ENCODE peak calls at places on chromosomes 12 and 14, in six cellular contexts. M is stimulated activated naive CD4-positive, alpha-beta T cell; Z is NCI-H1092; I is NCI-H2081; Q is NCI-H1417; S is cardiac fibroblast. U is an unnamed sample.

GRCh38 chr14:101492716-101493115 is 68.6 kb upstream of the DIO3 start:
- DNase-seq in Z (no peak), Q (no peak), S (no peak), M (no peak), I (no peak), U (no peak)

GRCh38 chr14:72907886-72908285 is 14.0 kb upstream of the DPF3 start:
- DNase-seq in S (no peak), I (no peak), Z (no peak), M (no peak), Q (no peak), U (no peak)

GRCh38 chr14:30621354-30621953 is 665 bp upstream of the SCFD1 start:
- DNase-seq in Z (no peak), S (peak; percentile 33), Q (peak; percentile 50), I (no peak), M (peak; percentile 26), U (peak; percentile 30)

GRCh38 chr14:96424104-96424989 is 32.4 kb downstream of the AK7 start:
- DNase-seq in I (peak; percentile 71), M (peak; percentile 69), S (peak; percentile 83), Q (peak; percentile 84), Z (peak; percentile 68), U (peak; percentile 85)

GRCh38 chr12:54355104-54355815 is 9.0 kb downstream of the GPR84 start:
- DNase-seq in Z (no peak), I (no peak), M (no peak), S (no peak), Q (no peak), U (no peak)

GRCh38 chr12:22858849-22859569 is 234.0 kb downstream of the ETNK1 start:
- DNase-seq in Z (no peak), I (no peak), M (no peak), Q (no peak), S (peak; percentile 57), U (peak; percentile 53)

GRCh38 chr12:84911331-84912190 is 1.0 kb downstream of the SLC6A15 start:
- DNase-seq in S (peak; percentile 76), Q (peak; percentile 75), I (peak; percentile 79), M (no peak), Z (no peak), U (peak; percentile 86)

GRCh38 chr12:122009741-122010140 is 11.9 kb upstream of the BCL7A start:
- DNase-seq in M (no peak), I (no peak), Z (no peak), S (no peak), Q (no peak), U (no peak)

GRCh38 chr14:23113346-23114119 is 5.5 kb downstream of the CEBPE start:
- DNase-seq in S (peak; percentile 87), I (no peak), Z (no peak), Q (no peak), M (no peak), U (peak; percentile 61)

GRCh38 chr14:34013714-34014055 is 62.8 kb upstream of the EGLN3 start:
- DNase-seq in Z (no peak), I (no peak), S (no peak), Q (peak; percentile 77), M (no peak), U (no peak)

GRCh38 chr12:33706927-33707326 is 267.3 kb upstream of the SYT10 start:
- DNase-seq in I (no peak), M (no peak), S (no peak), Z (no peak), Q (no peak), U (no peak)

GRCh38 chr14:51776102-51776894 is 84.1 kb upstream of the GNG2 start:
- DNase-seq in S (peak; percentile 86), M (peak; percentile 20), Z (peak; percentile 63), Q (peak; percentile 52), I (peak; percentile 49), U (peak; percentile 85)

GRCh38 chr14:91142214-91142668 is 28.4 kb downstream of the DGLUCY start:
- DNase-seq in M (no peak), Q (no peak), S (no peak), Z (no peak), I (no peak), U (no peak)

GRCh38 chr12:105538880-105539279 is 208.4 kb downstream of the C12orf75 start:
- DNase-seq in I (no peak), S (peak; percentile 45), M (no peak), Q (no peak), Z (no peak), U (peak; percentile 77)

GRCh38 chr12:96400631-96401060 is 407 bp upstream of the CDK17 start:
- DNase-seq in Q (no peak), I (no peak), M (no peak), S (no peak), Z (no peak), U (peak; percentile 61)

GRCh38 chr14:92659765-92660561 is 88.5 kb downstream of the LGMN start:
- DNase-seq in Q (no peak), S (peak; percentile 75), I (no peak), M (no peak), Z (no peak), U (peak; percentile 88)

GRCh38 chr12:126404293-126404851 is 1339.1 kb downstream of the AACS start:
- DNase-seq in M (no peak), I (no peak), Z (no peak), S (no peak), Q (no peak), U (no peak)

GRCh38 chr12:128420163-128420562 is 153.2 kb downstream of the TMEM132C start:
- DNase-seq in S (no peak), M (no peak), Q (no peak), I (no peak), Z (no peak), U (no peak)

GRCh38 chr12:52005903-52006703 is 643 bp upstream of the TAMALIN start:
- DNase-seq in S (no peak), I (no peak), Q (no peak), M (no peak), Z (no peak), U (no peak)

GRCh38 chr12:120737557-120738251 is 12.1 kb downstream of the ACADS start:
- DNase-seq in Z (no peak), S (peak; percentile 17), M (no peak), Q (no peak), I (no peak), U (no peak)

GRCh38 chr14:81710232-81710845 is 176.7 kb upstream of the SEL1L start:
- DNase-seq in M (no peak), Q (peak; percentile 22), I (peak; percentile 45), S (peak; percentile 29), Z (peak; percentile 28), U (peak; percentile 27)

GRCh38 chr12:10170199-10170598 is 1.7 kb downstream of the OLR1 start:
- DNase-seq in S (no peak), Z (no peak), Q (no peak), I (no peak), M (no peak), U (no peak)

GRCh38 chr12:12681061-12681765 is 14.8 kb downstream of the GPR19 start:
- DNase-seq in Q (no peak), I (peak; percentile 35), M (no peak), Z (no peak), S (no peak), U (no peak)

GRCh38 chr14:103130017-103130764 is 6.9 kb downstream of the TNFAIP2 start:
- DNase-seq in I (no peak), Q (no peak), S (no peak), M (no peak), Z (no peak), U (no peak)

GRCh38 chr14:80628547-80628946 is 313.0 kb downstream of the CEP128 start:
- DNase-seq in S (no peak), I (no peak), Z (no peak), M (no peak), Q (no peak), U (no peak)

GRCh38 chr12:130351331-130351730 is 13.6 kb downstream of the PIWIL1 start:
- DNase-seq in M (no peak), I (no peak), Q (no peak), S (no peak), Z (no peak), U (no peak)

GRCh38 chr12:43551271-43551970 is 582 bp downstream of the ADAMTS20 start:
- DNase-seq in Q (no peak), M (no peak), S (no peak), Z (no peak), I (no peak), U (no peak)

GRCh38 chr12:42130670-42131402 is 13.8 kb downstream of the GXYLT1 start:
- DNase-seq in Z (no peak), Q (no peak), I (no peak), M (no peak), S (peak; percentile 67), U (peak; percentile 72)

GRCh38 chr12:124517260-124518050 is 50.0 kb downstream of the NCOR2 start:
- DNase-seq in Z (peak; percentile 82), Q (peak; percentile 93), M (no peak), S (peak; percentile 74), I (peak; percentile 91), U (peak; percentile 56)

GRCh38 chr14:24979725-24980239 is 70.2 kb downstream of the STXBP6 start:
- DNase-seq in Z (no peak), I (no peak), Q (no peak), S (no peak), M (no peak), U (no peak)

GRCh38 chr12:3692616-3693365 is 60.1 kb downstream of the CRACR2A start:
- DNase-seq in S (no peak), Q (no peak), M (no peak), I (no peak), Z (no peak), U (no peak)

GRCh38 chr12:107983871-107984480 is 145.1 kb upstream of the WSCD2 start:
- DNase-seq in M (no peak), I (no peak), Q (no peak), Z (no peak), S (no peak), U (peak; percentile 1)

GRCh38 chr12:3604750-3605638 is 114.0 kb downstream of the PRMT8 start:
- DNase-seq in I (peak; percentile 92), Z (peak; percentile 84), M (no peak), S (peak; percentile 21), Q (peak; percentile 60), U (peak; percentile 3)